ENCODE peak calls at places on chromosomes 6 and 20, in four cellular contexts. B is LoVo, N is epithelial cell of proximal tubule, V is GM13976. K is an unnamed sample.
A peak's percentile ranks its signal among the peaks of the same experiment; 100 is the strongest.

GRCh38 chr6:137165375-137166246 is 7.8 kb downstream of the IL22RA2 start:
- DNase-seq in B (no peak), N (no peak), V (peak; percentile 39), K (no peak)

GRCh38 chr6:108837236-108837971 is 10.8 kb upstream of the ARMC2 start:
- DNase-seq in B (no peak), N (no peak), V (no peak), K (no peak)

GRCh38 chr6:87919416-87919815 is 128.2 kb upstream of the SPACA1 start:
- DNase-seq in B (no peak), V (no peak), N (no peak), K (no peak)

GRCh38 chr6:34386316-34387137 is 5.9 kb downstream of the NUDT3 start:
- DNase-seq in N (peak; percentile 30), V (no peak), B (peak; percentile 40), K (no peak)

GRCh38 chr6:41723178-41723935 is 12.1 kb downstream of the TFEB start:
- DNase-seq in N (no peak), B (no peak), V (peak; percentile 92), K (peak; percentile 76)

GRCh38 chr20:15836634-15837033 is 736.6 kb downstream of the KIF16B start:
- DNase-seq in V (no peak), N (no peak), B (peak; percentile 22), K (no peak)

GRCh38 chr6:109269953-109270517 is 112.2 kb downstream of the CD164 start:
- DNase-seq in V (no peak), B (no peak), N (no peak), K (no peak)

GRCh38 chr6:166955865-166956443 is 396 bp downstream of the RNASET2 start:
- DNase-seq in B (no peak), V (no peak), N (no peak), K (peak; percentile 81)

GRCh38 chr6:69422474-69422873 is 374.3 kb downstream of the LMBRD1 start:
- DNase-seq in V (no peak), B (no peak), N (no peak), K (no peak)

GRCh38 chr20:58891076-58891685 is 38.7 kb downstream of the GNAS start:
- DNase-seq in B (peak; percentile 60), V (peak; percentile 78), N (no peak), K (peak; percentile 74)

GRCh38 chr6:4930025-4930692 is 73.7 kb downstream of the RPP40 start:
- DNase-seq in N (no peak), V (no peak), B (no peak), K (no peak)

GRCh38 chr20:4488407-4489339 is 233.0 kb upstream of the PRND start:
- DNase-seq in N (no peak), V (no peak), B (no peak), K (no peak)

GRCh38 chr6:155248021-155249001 is 15.5 kb upstream of the CLDN20 start:
- DNase-seq in B (peak; percentile 9), N (no peak), V (peak; percentile 76), K (peak; percentile 75)

GRCh38 chr20:47379433-47380150 is 23.1 kb upstream of the ZMYND8 start:
- DNase-seq in B (no peak), V (no peak), N (no peak), K (no peak)

GRCh38 chr6:75402296-75402695 is 91.3 kb downstream of the FILIP1 start:
- DNase-seq in N (no peak), B (no peak), V (peak; percentile 3), K (peak; percentile 40)

GRCh38 chr6:135257641-135258405 is 76.7 kb downstream of the MYB start:
- DNase-seq in V (no peak), N (no peak), B (no peak), K (no peak)

GRCh38 chr6:116413357-116413756 is 42.6 kb downstream of the DSE start:
- DNase-seq in B (no peak), V (no peak), N (no peak), K (no peak)

GRCh38 chr6:163438298-163438939 is 23.9 kb downstream of the QKI start:
- DNase-seq in V (no peak), B (no peak), N (no peak), K (no peak)

GRCh38 chr6:48080227-48081009 is 30.6 kb downstream of the PTCHD4 start:
- DNase-seq in B (no peak), V (no peak), N (no peak), K (no peak)

GRCh38 chr20:62735331-62735821 is 26.7 kb downstream of the NTSR1 start:
- DNase-seq in B (no peak), V (no peak), N (no peak), K (no peak)

GRCh38 chr20:40251284-40251932 is 437.6 kb downstream of the MAFB start:
- DNase-seq in B (no peak), V (peak; percentile 45), N (peak; percentile 2), K (peak; percentile 63)

GRCh38 chr6:46926481-46926880 is 4.7 kb upstream of the ADGRF5 start:
- DNase-seq in B (no peak), N (no peak), V (no peak), K (no peak)

GRCh38 chr6:92124126-92124525 is 1295.2 kb downstream of the EPHA7 start:
- DNase-seq in V (no peak), B (no peak), N (no peak), K (no peak)

GRCh38 chr6:18741741-18742140 is 354.6 kb downstream of the RNF144B start:
- DNase-seq in N (no peak), V (no peak), B (no peak), K (no peak)

GRCh38 chr6:170462366-170463020 is 90.6 kb downstream of the PSMB1 start:
- DNase-seq in V (peak; percentile 27), B (no peak), N (no peak), K (no peak)

K was measured in iPS-NIHi11.